ENCODE peak calls at places on chromosomes 1 and 21, in seven cellular contexts. O is SK-N-SH, C is HCT116, R is H1, J is K562, D is HepG2, K is GM12878. M is an unnamed sample.

GRCh38 chr21:33937146-33937545 is 21.5 kb upstream of the ATP5PO start:
- DNase-seq in O (no peak), C (no peak), R (no peak), J (no peak), D (no peak), K (no peak), M (no peak)

GRCh38 chr1:50710099-50710498 is 250.0 kb downstream of the FAF1 start:
- DNase-seq in O (no peak), C (no peak), R (no peak), J (no peak), D (no peak), K (no peak), M (no peak)

GRCh38 chr1:91137173-91137852 is 115.5 kb upstream of the ZNF644 start:
- DNase-seq in O (no peak), C (no peak), R (no peak), J (no peak), D (no peak), K (no peak), M (no peak)

GRCh38 chr1:11078631-11079030 is 18.8 kb upstream of the SRM start:
- DNase-seq in O (no peak), C (no peak), R (no peak), J (no peak), D (no peak), K (no peak), M (no peak)

GRCh38 chr1:33182896-33183295 is 1.1 kb upstream of the TRIM62 start:
- DNase-seq in O (no peak), C (no peak), R (no peak), J (no peak), D (no peak), K (no peak), M (no peak)

GRCh38 chr1:230109871-230110667 is 43.0 kb downstream of the GALNT2 start:
- DNase-seq in O (peak), C (no peak), R (no peak), J (no peak), D (peak), K (peak), M (no peak)

GRCh38 chr1:68218485-68218884 is 13.8 kb downstream of the WLS start:
- DNase-seq in O (no peak), C (no peak), R (no peak), J (no peak), D (no peak), K (no peak), M (peak)

GRCh38 chr21:14977814-14978213 is 87.0 kb downstream of the NRIP1 start:
- DNase-seq in O (no peak), C (no peak), R (no peak), J (peak), D (no peak), K (no peak), M (no peak)

GRCh38 chr21:31294691-31295090 is 49.4 kb downstream of the TIAM1 start:
- DNase-seq in O (no peak), C (no peak), R (no peak), J (no peak), D (no peak), K (no peak), M (no peak)

GRCh38 chr1:234326493-234327366 is 46.5 kb upstream of the COA6 start:
- DNase-seq in O (peak), C (peak), R (peak), J (peak), D (peak), K (no peak), M (peak)

GRCh38 chr1:84887261-84887934 is 5.6 kb downstream of the LPAR3 start:
- DNase-seq in O (no peak), C (no peak), R (no peak), J (no peak), D (no peak), K (no peak), M (peak)

GRCh38 chr1:145918992-145919939 is 749 bp upstream of the PEX11B start:
- DNase-seq in O (peak), C (peak), R (no peak), J (peak), D (peak), K (no peak), M (peak)

GRCh38 chr1:198373376-198373775 is 167.1 kb downstream of the ATP6V1G3 start:
- DNase-seq in O (no peak), C (no peak), R (no peak), J (no peak), D (no peak), K (no peak), M (no peak)

GRCh38 chr1:169031566-169032224 is 74.8 kb upstream of the ATP1B1 start:
- DNase-seq in O (peak), C (no peak), R (no peak), J (no peak), D (no peak), K (no peak), M (peak)

GRCh38 chr21:25733859-25734653 is 648 bp downstream of the ATP5PF start:
- DNase-seq in O (peak), C (no peak), R (no peak), J (peak), D (peak), K (no peak), M (no peak)

GRCh38 chr1:30527511-30528140 is 195.8 kb downstream of the MATN1 start:
- DNase-seq in O (no peak), C (no peak), R (no peak), J (peak), D (no peak), K (no peak), M (no peak)

GRCh38 chr1:79043506-79043905 is 37.0 kb upstream of the ADGRL4 start:
- DNase-seq in O (no peak), C (no peak), R (no peak), J (no peak), D (no peak), K (no peak), M (no peak)

GRCh38 chr21:8988696-8989095 is 1532.7 kb upstream of the TPTE start:
- DNase-seq in O (no peak), C (no peak), R (no peak), J (peak), D (peak), K (no peak), M (no peak)

GRCh38 chr21:28776251-28776650 is 216.4 kb downstream of the LTN1 start:
- DNase-seq in O (no peak), C (no peak), R (no peak), J (no peak), D (no peak), K (no peak), M (no peak)

GRCh38 chr1:116794804-116795481 is 40.7 kb downstream of the CD2 start:
- DNase-seq in O (no peak), C (no peak), R (no peak), J (no peak), D (no peak), K (peak), M (no peak)

GRCh38 chr1:23854568-23854967 is 13.5 kb downstream of the FUCA1 start:
- DNase-seq in O (peak), C (no peak), R (no peak), J (peak), D (peak), K (no peak), M (peak)

GRCh38 chr1:207884276-207885029 is 26.5 kb downstream of the CD34 start:
- DNase-seq in O (no peak), C (no peak), R (no peak), J (no peak), D (no peak), K (no peak), M (no peak)

GRCh38 chr1:65277605-65278343 is 31.6 kb upstream of the DNAJC6 start:
- DNase-seq in O (no peak), C (no peak), R (no peak), J (peak), D (no peak), K (no peak), M (no peak)

GRCh38 chr1:178107823-178108222 is 13.9 kb downstream of the RASAL2 start:
- DNase-seq in O (no peak), C (no peak), R (no peak), J (no peak), D (no peak), K (no peak), M (no peak)

GRCh38 chr21:44405948-44406872 is 49.1 kb upstream of the LRRC3 start:
- DNase-seq in O (peak), C (no peak), R (no peak), J (no peak), D (no peak), K (no peak), M (no peak)

GRCh38 chr21:26739189-26739588 is 106.0 kb downstream of the ADAMTS1 start:
- DNase-seq in O (no peak), C (no peak), R (no peak), J (no peak), D (no peak), K (no peak), M (no peak)

GRCh38 chr21:17514124-17514481 is 1.3 kb downstream of the CXADR start:
- DNase-seq in O (no peak), C (no peak), R (peak), J (no peak), D (peak), K (no peak), M (peak)

GRCh38 chr1:225699336-225699735 is 46.4 kb upstream of the ENAH start:
- DNase-seq in O (no peak), C (no peak), R (no peak), J (no peak), D (peak), K (no peak), M (no peak)

GRCh38 chr1:42057800-42058199 is 95.4 kb upstream of the GUCA2B start:
- DNase-seq in O (no peak), C (no peak), R (no peak), J (no peak), D (no peak), K (no peak), M (no peak)

GRCh38 chr21:28734522-28735175 is 258.0 kb downstream of the LTN1 start:
- DNase-seq in O (no peak), C (no peak), R (no peak), J (no peak), D (no peak), K (no peak), M (no peak)

GRCh38 chr1:16242556-16243407 is 5.8 kb upstream of the CPLANE2 start:
- DNase-seq in O (no peak), C (no peak), R (no peak), J (peak), D (no peak), K (no peak), M (no peak)

GRCh38 chr21:43639470-43640178 is 19.7 kb downstream of the HSF2BP start:
- DNase-seq in O (no peak), C (no peak), R (no peak), J (no peak), D (peak), K (no peak), M (no peak)

GRCh38 chr21:32844653-32845443 is 73.3 kb upstream of the PAXBP1 start:
- DNase-seq in O (no peak), C (peak), R (no peak), J (no peak), D (no peak), K (no peak), M (no peak)

GRCh38 chr1:32413507-32414185 is 19.4 kb upstream of the BSDC1 start:
- DNase-seq in O (peak), C (peak), R (no peak), J (peak), D (peak), K (peak), M (peak)

GRCh38 chr1:87169250-87169910 is 159.3 kb upstream of the LMO4 start:
- DNase-seq in O (no peak), C (no peak), R (no peak), J (no peak), D (no peak), K (no peak), M (no peak)

GRCh38 chr21:13368200-13368599 is 241.4 kb upstream of the POTED start:
- DNase-seq in O (no peak), C (no peak), R (no peak), J (no peak), D (no peak), K (no peak), M (no peak)

GRCh38 chr1:244761279-244761678 is 74.2 kb upstream of the COX20 start:
- DNase-seq in O (peak), C (no peak), R (no peak), J (peak), D (no peak), K (no peak), M (no peak)
- TF ChIP-seq JUND in O (no peak), C (no peak), R (no peak), J (no peak), D (no peak), K (no peak), M (no peak)

GRCh38 chr1:59401581-59401980 is 104.7 kb downstream of the FGGY start:
- DNase-seq in O (no peak), C (no peak), R (no peak), J (no peak), D (no peak), K (no peak), M (no peak)
- TF ChIP-seq JUND in O (no peak), C (no peak), R (no peak), J (no peak), D (no peak), K (no peak), M (no peak)

GRCh38 chr1:35762204-35762603 is 7.6 kb downstream of the CLSPN start:
- DNase-seq in O (no peak), C (no peak), R (no peak), J (no peak), D (no peak), K (no peak), M (no peak)
- TF ChIP-seq JUND in O (no peak), C (no peak), R (no peak), J (no peak), D (no peak), K (no peak), M (no peak)

DNA sequence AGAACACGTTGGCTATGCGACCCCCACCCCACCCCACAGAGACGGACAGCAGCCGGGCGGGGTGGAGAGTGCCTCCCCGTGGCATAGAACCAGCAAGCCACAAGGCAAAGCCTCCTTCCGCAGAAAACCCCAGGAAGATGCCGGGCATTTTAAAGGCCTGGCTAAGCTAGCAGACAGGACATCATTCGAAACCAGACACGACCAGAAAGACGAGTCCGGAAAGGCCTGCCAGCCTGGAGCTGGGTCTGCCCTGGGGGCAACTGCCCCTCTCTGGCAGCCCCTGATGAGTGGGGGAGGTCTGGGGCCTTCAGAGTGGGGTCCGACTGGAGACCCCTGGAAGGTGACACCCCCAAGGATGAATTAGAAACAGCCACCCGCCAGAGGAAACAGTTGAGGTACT is 8.5 kb downstream of the FTCD start:
- DNase-seq in O (no peak), C (no peak), R (no peak), J (no peak), D (no peak), K (no peak), M (no peak)
- TF ChIP-seq JUND in O (no peak), C (no peak), R (no peak), J (no peak), D (no peak), K (no peak), M (no peak)

DNA sequence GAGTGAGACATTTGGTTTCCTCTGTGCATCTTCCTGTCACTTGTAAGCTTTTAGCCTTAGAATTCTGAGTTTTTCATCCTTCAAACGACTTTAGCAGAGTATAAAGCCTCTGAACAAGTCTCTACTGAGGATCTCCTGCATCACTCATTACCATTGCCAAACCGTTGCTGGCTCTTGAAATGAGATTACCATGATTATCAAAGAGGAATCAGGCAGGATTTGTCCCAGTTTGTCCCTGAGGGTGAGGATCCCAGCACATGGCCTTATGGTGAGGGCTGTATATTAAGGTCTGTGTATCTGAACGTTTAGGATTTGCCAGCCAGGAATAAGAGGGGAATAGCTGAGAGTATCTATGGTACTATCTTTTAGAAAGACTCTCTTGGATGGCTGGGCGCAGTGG is 169.5 kb upstream of the L1TD1 start:
- DNase-seq in O (peak), C (no peak), R (no peak), J (no peak), D (no peak), K (no peak), M (no peak)
- TF ChIP-seq JUND in O (no peak), C (no peak), R (no peak), J (no peak), D (no peak), K (no peak), M (no peak)

DNA sequence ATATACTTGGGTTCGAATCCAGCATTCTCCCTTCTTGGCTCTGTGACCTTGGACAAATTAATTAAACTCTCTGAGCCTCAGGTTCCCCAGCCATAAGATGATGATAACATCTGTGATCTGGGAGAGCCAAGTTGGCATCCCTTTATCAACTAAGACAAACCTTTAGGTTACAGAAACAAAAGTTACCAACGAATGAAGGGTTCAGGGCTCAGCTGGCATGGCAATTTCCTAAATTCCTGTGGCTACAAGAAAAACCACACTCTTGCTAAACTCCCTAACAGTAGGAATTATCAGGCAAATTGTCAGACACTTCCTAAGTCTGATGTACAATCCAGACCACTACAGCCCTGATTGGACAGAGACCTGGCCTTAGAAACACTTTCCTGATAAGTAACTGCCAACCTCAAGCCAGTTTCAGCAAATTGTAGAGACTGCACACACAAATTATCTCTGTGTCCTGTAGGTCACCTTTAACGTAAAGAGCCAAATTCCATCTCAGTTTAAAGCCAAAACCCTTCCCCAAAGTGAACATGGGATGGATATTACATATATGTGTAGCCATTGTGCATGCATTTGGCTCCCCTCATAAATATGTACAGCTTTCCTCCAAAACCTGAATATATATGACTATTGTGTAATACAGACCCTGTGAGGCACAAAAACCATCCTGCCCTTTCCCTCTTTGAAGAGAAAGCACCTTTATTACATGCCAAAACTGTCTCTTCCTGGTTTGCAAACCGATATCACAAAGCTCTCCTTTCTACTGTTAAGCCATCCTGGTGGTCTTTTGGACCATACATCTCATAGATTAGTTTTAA is 39.5 kb upstream of the EDARADD start:
- DNase-seq in O (no peak), C (no peak), R (no peak), J (peak), D (no peak), K (no peak), M (no peak)
- TF ChIP-seq JUND in O (no peak), C (no peak), R (no peak), J (no peak), D (no peak), K (no peak), M (no peak)

GRCh38 chr1:88892146-88892877 is 945 bp upstream of the GTF2B start:
- DNase-seq in O (peak), C (peak), R (no peak), J (peak), D (peak), K (no peak), M (peak)
- TF ChIP-seq JUND in O (no peak), C (no peak), R (no peak), J (no peak), D (no peak), K (no peak), M (no peak)

GRCh38 chr1:112524251-112524650 is 15.5 kb downstream of the WNT2B start:
- DNase-seq in O (no peak), C (no peak), R (no peak), J (no peak), D (no peak), K (no peak), M (no peak)
- TF ChIP-seq JUND in O (no peak), C (no peak), R (no peak), J (no peak), D (no peak), K (no peak), M (no peak)

M was measured in T47D.